ENCODE peak calls at places on chromosomes 6 and 20, in five cellular contexts. R is AG04449, P is esophagus squamous epithelium, Y is HL-60, I is AG10803. S is an unnamed sample.

GRCh38 chr6:95501032-95501904 is 76.1 kb upstream of the MANEA start:
- DNase-seq in R (no peak), I (no peak), Y (no peak), P (no peak), S (no peak)

GRCh38 chr20:43925215-43925614 is 10.6 kb downstream of the TOX2 start:
- DNase-seq in Y (no peak), P (no peak), R (no peak), I (no peak), S (no peak)

GRCh38 chr6:80528115-80528514 is 421.6 kb downstream of the BCKDHB start:
- DNase-seq in Y (no peak), R (no peak), I (no peak), P (no peak), S (no peak)

GRCh38 chr20:37381621-37382538 is 35.9 kb downstream of the SRC start:
- DNase-seq in I (no peak), R (no peak), P (no peak), Y (no peak), S (no peak)

GRCh38 chr20:64009811-64010387 is 26.1 kb upstream of the C20orf204 start:
- DNase-seq in Y (no peak), R (no peak), I (no peak), P (no peak), S (no peak)

GRCh38 chr6:72616406-72617015 is 5.4 kb upstream of the KCNQ5 start:
- DNase-seq in I (peak), R (no peak), P (no peak), Y (no peak), S (no peak)

GRCh38 chr6:111721677-111722219 is 116.1 kb upstream of the TRAF3IP2 start:
- DNase-seq in P (no peak), Y (no peak), R (no peak), I (peak), S (no peak)

GRCh38 chr6:2019051-2019450 is 226.4 kb downstream of the GMDS start:
- DNase-seq in R (no peak), P (no peak), I (no peak), Y (no peak), S (no peak)

GRCh38 chr6:335572-335971 is 43.3 kb downstream of the DUSP22 start:
- DNase-seq in P (no peak), I (no peak), Y (no peak), R (no peak), S (no peak)

GRCh38 chr6:161228096-161228495 is 45.8 kb downstream of the AGPAT4 start:
- DNase-seq in Y (no peak), P (no peak), R (no peak), I (peak), S (no peak)

GRCh38 chr6:113886512-113886911 is 29.4 kb downstream of the MARCKS start:
- DNase-seq in P (no peak), I (no peak), Y (no peak), R (no peak), S (no peak)
- H3K4me3 ChIP-seq in P (no peak), I (no peak), Y (no peak), R (no peak), S (no peak)

DNA sequence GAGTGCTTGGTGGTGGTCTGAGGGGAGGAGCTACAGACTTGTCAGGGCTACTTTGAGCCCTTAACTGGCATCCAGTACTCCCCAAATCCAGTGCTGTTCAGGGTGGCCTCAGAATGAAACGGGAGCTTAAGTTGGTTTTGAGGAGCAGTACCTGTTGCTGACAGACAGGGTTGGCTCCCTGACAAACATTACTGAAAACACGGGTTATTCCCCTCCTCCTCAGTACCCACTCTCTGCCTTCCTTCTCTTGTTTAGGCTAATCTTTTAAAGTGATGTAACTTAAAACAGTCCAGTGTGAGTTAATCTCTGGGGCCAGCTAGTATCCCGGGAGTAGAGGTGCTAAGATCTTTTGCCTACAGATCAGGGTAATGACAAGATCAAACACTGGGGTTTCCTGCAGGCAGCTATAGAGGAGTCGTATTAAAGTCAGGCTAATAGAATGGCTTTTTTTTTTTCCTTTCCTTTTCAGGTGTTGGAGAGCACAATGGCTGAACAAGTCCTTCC is 3.7 kb downstream of the TNFAIP3 start:
- DNase-seq in I (no peak), P (no peak), Y (no peak), R (no peak), S (no peak)
- TF ChIP-seq CTCF in I (peak), P (no peak), Y (no peak), R (no peak), S (no peak)

DNA sequence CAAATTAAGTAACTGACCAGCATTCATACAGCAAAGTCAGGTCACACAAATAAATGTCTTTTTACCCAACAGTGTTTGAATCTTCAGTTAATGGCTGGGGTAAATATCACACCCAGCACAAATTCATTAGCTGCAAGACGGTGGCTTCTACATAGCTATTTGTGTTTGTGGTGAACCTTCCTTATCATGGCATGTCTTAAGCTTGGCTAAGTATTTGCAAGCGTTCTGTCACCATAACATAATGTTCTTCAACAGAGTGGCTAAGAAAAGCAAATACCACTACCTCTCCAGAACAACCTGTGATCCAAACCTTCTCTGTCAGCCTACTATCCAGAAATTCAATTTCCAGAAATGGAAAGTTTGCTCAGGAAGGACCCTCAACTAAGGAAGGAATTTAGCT is 255.6 kb upstream of the TAB2 start:
- DNase-seq in P (no peak), R (no peak), I (no peak), Y (no peak), S (no peak)
- H3K4me3 ChIP-seq in P (no peak), R (no peak), I (no peak), Y (no peak), S (no peak)

GRCh38 chr6:43402819-43403218 is 24.5 kb upstream of the ABCC10 start:
- DNase-seq in R (no peak), I (no peak), P (no peak), Y (no peak), S (no peak)
- TF ChIP-seq CTCF in R (no peak), I (no peak), P (no peak), Y (no peak), S (peak)

GRCh38 chr6:167937301-167937700 is 60.2 kb upstream of the KIF25 start:
- DNase-seq in I (no peak), P (no peak), Y (no peak), R (no peak), S (no peak)
- H3K4me3 ChIP-seq in I (no peak), P (no peak), Y (no peak), R (no peak), S (no peak)

GRCh38 chr6:126529605-126530004 is 189.7 kb downstream of the CENPW start:
- DNase-seq in P (no peak), Y (no peak), R (no peak), I (peak), S (no peak)
- TF ChIP-seq CTCF in P (no peak), Y (no peak), R (no peak), I (peak), S (no peak)

GRCh38 chr6:49514571-49515484 is 15.1 kb downstream of the GLYATL3 start:
- DNase-seq in I (no peak), R (no peak), Y (no peak), P (no peak), S (no peak)

GRCh38 chr6:49515485-49516146 is 15.9 kb downstream of the GLYATL3 start:
- DNase-seq in I (no peak), P (no peak), Y (no peak), R (no peak), S (no peak)

GRCh38 chr6:49517919-49518318 is 18.2 kb downstream of the GLYATL3 start:
- DNase-seq in P (no peak), R (no peak), I (no peak), Y (no peak), S (no peak)

GRCh38 chr6:49513153-49513989 is 13.6 kb downstream of the GLYATL3 start:
- DNase-seq in I (peak), R (no peak), Y (no peak), P (no peak), S (no peak)

DNA sequence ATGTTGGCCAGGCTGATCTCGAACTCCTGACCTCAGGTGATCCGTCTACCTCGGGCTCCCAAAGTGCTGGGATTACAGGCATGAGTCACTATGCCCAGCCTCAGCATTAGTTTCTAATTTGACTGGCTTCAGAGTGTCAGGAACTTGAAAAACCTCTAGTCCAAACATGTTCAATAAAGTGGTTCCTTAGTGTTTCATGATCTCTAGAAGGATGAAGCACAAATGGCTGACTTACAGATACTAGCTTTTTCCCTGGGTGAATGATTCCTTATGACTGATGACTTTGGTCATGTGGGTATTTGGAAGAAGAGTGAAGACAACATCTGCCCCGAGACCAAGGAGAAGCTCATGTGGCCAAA is 16.4 kb downstream of the GLYATL3 start:
- DNase-seq in P (no peak), R (no peak), I (no peak), Y (no peak), S (no peak)
- H3K4me3 ChIP-seq in P (no peak), R (no peak), I (no peak), Y (no peak), S (no peak)

DNA sequence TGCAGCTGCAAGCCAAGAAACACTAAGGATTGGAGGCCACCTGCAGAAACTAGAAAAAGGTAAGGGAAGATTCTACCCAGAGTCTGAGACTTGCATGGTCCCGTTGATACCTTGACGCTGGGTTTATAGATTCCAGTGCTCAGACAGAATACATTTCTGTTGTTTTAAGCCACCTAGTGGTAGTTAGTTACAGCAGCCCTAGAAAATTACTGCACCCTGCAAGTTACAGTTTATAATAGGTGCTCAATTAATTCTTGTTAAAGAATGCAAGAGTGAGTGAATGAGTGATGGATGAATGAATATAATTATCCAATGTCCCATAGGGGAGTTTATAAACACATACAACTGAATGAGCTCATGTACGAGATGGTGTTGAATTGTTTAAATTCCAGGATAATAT is 453.1 kb upstream of the SLC35B3 start:
- DNase-seq in P (no peak), I (no peak), R (no peak), Y (peak), S (no peak)
- TF ChIP-seq CTCF in P (no peak), I (peak), R (no peak), Y (peak), S (peak)